ENCODE peak calls at places on chromosomes 2 and 18, in ten cellular contexts. L, M, Y, Z, X, G, O, F, N and Q are unnamed samples.
A peak's percentile ranks its signal among the peaks of the same experiment; 100 is the strongest.

GRCh38 chr2:238345286-238345968 is 25.1 kb downstream of the TRAF3IP1 start:
- DNase-seq in N (no peak), G (no peak), X (no peak), O (no peak), Y (no peak), F (no peak), Z (no peak), L (no peak), M (no peak), Q (no peak)

GRCh38 chr18:67926929-67927864 is 410.7 kb upstream of the DSEL start:
- DNase-seq in N (no peak), Z (no peak), O (no peak), Y (no peak), M (no peak), G (no peak), F (no peak), X (no peak), L (no peak), Q (no peak)

GRCh38 chr2:157938556-157938955 is 62.4 kb upstream of the ACVR1 start:
- DNase-seq in N (no peak), O (no peak), L (no peak), X (no peak), Z (no peak), M (peak; percentile 14), G (no peak), Y (no peak), F (no peak), Q (no peak)

GRCh38 chr2:112720785-112721184 is at the start of gene NT5DC4:
- DNase-seq in M (no peak), Y (no peak), F (no peak), N (no peak), Z (no peak), L (no peak), X (no peak), O (no peak), G (no peak), Q (no peak)

GRCh38 chr18:35178260-35178659 is 62.6 kb upstream of the ZNF397 start:
- DNase-seq in L (no peak), X (no peak), O (no peak), G (no peak), Z (no peak), F (no peak), M (no peak), Y (no peak), N (no peak), Q (no peak)

GRCh38 chr18:63224574-63224973 is 95.0 kb downstream of the BCL2 start:
- DNase-seq in G (no peak), L (no peak), O (no peak), X (no peak), F (no peak), Z (no peak), N (no peak), Y (no peak), M (no peak), Q (no peak)

GRCh38 chr2:184558713-184559464 is 39.4 kb upstream of the ZNF804A start:
- DNase-seq in F (no peak), O (no peak), G (no peak), X (no peak), M (no peak), L (no peak), N (no peak), Z (no peak), Y (no peak), Q (no peak)

GRCh38 chr2:95046371-95047112 is 21.0 kb downstream of the MAL start:
- DNase-seq in G (no peak), F (no peak), X (no peak), Y (no peak), L (no peak), M (no peak), Z (no peak), O (no peak), N (no peak), Q (no peak)

GRCh38 chr2:238655131-238655860 is 192.6 kb upstream of the TWIST2 start:
- DNase-seq in G (no peak), L (no peak), Y (no peak), M (no peak), X (no peak), F (no peak), O (no peak), N (no peak), Z (no peak), Q (no peak)

GRCh38 chr2:216634317-216635148 is 1.3 kb downstream of the IGFBP2 start:
- DNase-seq in M (peak; percentile 17), Y (peak; percentile 33), F (no peak), Z (peak; percentile 62), N (no peak), L (no peak), G (no peak), O (no peak), X (no peak), Q (no peak)

GRCh38 chr2:231410293-231411004 is 14.9 kb downstream of the B3GNT7 start:
- DNase-seq in G (no peak), X (no peak), Y (no peak), Z (peak; percentile 56), M (no peak), O (no peak), F (no peak), L (no peak), N (no peak), Q (peak; percentile 12)

GRCh38 chr2:68357608-68358337 is 7.3 kb upstream of the PLEK start:
- DNase-seq in O (no peak), F (no peak), M (no peak), L (peak; percentile 29), N (no peak), G (no peak), Z (peak; percentile 73), Y (no peak), X (peak; percentile 20), Q (peak; percentile 12)

GRCh38 chr2:200577000-200577399 is 8.8 kb upstream of the AOX1 start:
- DNase-seq in G (no peak), O (no peak), N (no peak), M (no peak), Z (no peak), L (no peak), F (no peak), Y (no peak), X (no peak), Q (no peak)

GRCh38 chr18:35328868-35329267 is 15.4 kb downstream of the ZNF24 start:
- DNase-seq in M (no peak), X (no peak), G (no peak), N (no peak), Y (no peak), Z (no peak), F (no peak), O (no peak), L (no peak), Q (no peak)

GRCh38 chr2:96977631-96978195 is 8.7 kb downstream of the FAM178B start:
- DNase-seq in M (no peak), F (no peak), Y (no peak), X (no peak), G (no peak), N (no peak), O (no peak), L (no peak), Z (peak; percentile 24), Q (peak; percentile 78)

GRCh38 chr18:35971661-35972196 is 750 bp upstream of the RMP24 start:
- DNase-seq in X (no peak), M (no peak), Z (no peak), G (no peak), L (peak; percentile 36), O (no peak), F (no peak), N (no peak), Y (no peak), Q (no peak)

GRCh38 chr2:231181848-231182247 is 16.6 kb upstream of the ARMC9 start:
- DNase-seq in F (peak; percentile 68), Y (peak; percentile 72), M (no peak), N (no peak), O (no peak), L (no peak), Z (no peak), X (no peak), G (no peak), Q (no peak)

GRCh38 chr2:233418761-233419625 is 64.7 kb downstream of the DGKD start:
- DNase-seq in X (no peak), O (no peak), Y (no peak), L (no peak), M (no peak), F (peak; percentile 66), N (no peak), G (no peak), Z (no peak), Q (no peak)

GRCh38 chr2:134089454-134089853 is 164.4 kb upstream of the MGAT5 start:
- DNase-seq in G (no peak), O (no peak), N (no peak), X (no peak), L (no peak), F (no peak), Y (no peak), M (peak; percentile 76), Z (no peak), Q (no peak)

GRCh38 chr18:13218376-13219011 is at the start of gene LDLRAD4:
- DNase-seq in Y (no peak), L (peak; percentile 58), Z (peak; percentile 58), N (peak; percentile 54), O (no peak), M (peak; percentile 53), G (no peak), F (no peak), X (peak; percentile 26), Q (peak; percentile 77)

GRCh38 chr2:215870088-215870490 is 143.3 kb downstream of the MREG start:
- DNase-seq in F (no peak), X (no peak), M (no peak), Y (no peak), G (no peak), L (no peak), Z (no peak), O (no peak), N (no peak), Q (no peak)

GRCh38 chr18:40687401-40687800 is 1267.6 kb upstream of the PIK3C3 start:
- DNase-seq in N (no peak), Z (no peak), L (no peak), M (no peak), G (no peak), O (no peak), Y (no peak), F (no peak), X (no peak), Q (no peak)